ENCODE peak calls at places on chromosomes 12 and 14, in five cellular contexts. X is testis; K is heart right ventricle; L is CD8-positive, alpha-beta memory T cell; B is tibial nerve. R is an unnamed sample.
A peak's percentile ranks its signal among the peaks of the same experiment; 100 is the strongest.

GRCh38 chr12:27176765-27177164 is 67.3 kb upstream of the STK38L start:
- DNase-seq in L (no peak), K (no peak), X (no peak), B (no peak), R (no peak)

GRCh38 chr14:101972126-101972785 is 7.9 kb downstream of the DYNC1H1 start:
- DNase-seq in X (peak; percentile 80), L (no peak), K (peak; percentile 89), B (peak; percentile 87), R (peak; percentile 84)

GRCh38 chr12:98154850-98155249 is 360.5 kb upstream of the TMPO start:
- DNase-seq in B (no peak), X (peak; percentile 37), K (peak; percentile 11), L (no peak), R (no peak)

GRCh38 chr12:47905313-47905730 is 528 bp upstream of the VDR start:
- DNase-seq in L (no peak), B (no peak), K (peak; percentile 34), X (peak; percentile 46), R (peak; percentile 39)

GRCh38 chr12:25995906-25996305 is 37.4 kb downstream of the RASSF8 start:
- DNase-seq in L (no peak), B (no peak), X (no peak), K (no peak), R (no peak)

GRCh38 chr12:3003593-3003992 is 44.4 kb downstream of the TEAD4 start:
- DNase-seq in L (no peak), B (no peak), X (no peak), K (no peak), R (peak; percentile 42)

GRCh38 chr14:77076118-77076631 is 21.9 kb upstream of the CIPC start:
- DNase-seq in L (no peak), X (peak; percentile 67), K (peak; percentile 89), B (peak; percentile 89), R (peak; percentile 91)

GRCh38 chr12:87025976-87026375 is 769.8 kb upstream of the MGAT4C start:
- DNase-seq in L (no peak), B (no peak), X (no peak), K (no peak), R (no peak)

GRCh38 chr12:123599310-123599709 is 2.6 kb upstream of the DDX55 start:
- DNase-seq in B (no peak), X (no peak), K (no peak), L (no peak), R (no peak)

GRCh38 chr12:79983969-79984629 is 49.2 kb upstream of the PPP1R12A start:
- DNase-seq in X (peak; percentile 60), K (no peak), B (no peak), L (no peak), R (no peak)

GRCh38 chr12:12807970-12808702 is 5.0 kb upstream of the DDX47 start:
- DNase-seq in B (peak; percentile 38), X (peak; percentile 30), L (peak; percentile 73), K (peak; percentile 82), R (peak; percentile 34)

GRCh38 chr12:62697893-62698292 is 231.3 kb downstream of the MON2 start:
- DNase-seq in L (no peak), B (no peak), X (no peak), K (no peak), R (no peak)

GRCh38 chr12:121787063-121787774 is 6.3 kb downstream of the RHOF start:
- DNase-seq in K (no peak), B (no peak), X (no peak), L (peak; percentile 67), R (no peak)

GRCh38 chr12:6135071-6135470 is 10.6 kb upstream of the VWF start:
- DNase-seq in K (no peak), L (no peak), X (no peak), B (no peak), R (no peak)

GRCh38 chr14:59292921-59293605 is 104.6 kb downstream of the DAAM1 start:
- DNase-seq in L (no peak), K (no peak), X (no peak), B (no peak), R (no peak)

GRCh38 chr12:123050331-123050809 is 69.9 kb downstream of the ARL6IP4 start:
- DNase-seq in K (peak; percentile 54), B (no peak), L (no peak), X (peak; percentile 47), R (no peak)

GRCh38 chr14:54796961-54797360 is 105.7 kb downstream of the GCH1 start:
- DNase-seq in L (no peak), B (no peak), K (no peak), X (no peak), R (no peak)

GRCh38 chr12:109440851-109441490 is 36.1 kb downstream of the KCTD10 start:
- DNase-seq in K (no peak), L (no peak), X (no peak), B (no peak), R (no peak)

GRCh38 chr12:88931598-88931997 is 351.3 kb upstream of the KITLG start:
- DNase-seq in B (no peak), K (no peak), X (no peak), L (no peak), R (no peak)

GRCh38 chr12:108690191-108690518 is 41.2 kb downstream of the CORO1C start:
- DNase-seq in B (no peak), X (no peak), K (no peak), L (no peak), R (no peak)

GRCh38 chr12:110247340-110248095 is 33.5 kb upstream of the ATP2A2 start:
- DNase-seq in B (no peak), K (no peak), L (no peak), X (no peak), R (peak; percentile 35)

GRCh38 chr14:75372260-75372659 is 55.6 kb upstream of the JDP2 start:
- DNase-seq in B (peak; percentile 46), L (no peak), K (peak; percentile 32), X (peak; percentile 45), R (no peak)

GRCh38 chr14:75374911-75375310 is 52.9 kb upstream of the JDP2 start:
- DNase-seq in K (no peak), L (no peak), B (no peak), X (no peak), R (no peak)

GRCh38 chr14:75373133-75373532 is 54.7 kb upstream of the JDP2 start:
- DNase-seq in B (no peak), L (no peak), K (no peak), X (no peak), R (no peak)

GRCh38 chr14:75371297-75371696 is 56.5 kb upstream of the JDP2 start:
- DNase-seq in L (no peak), K (no peak), X (no peak), B (no peak), R (no peak)

GRCh38 chr14:75373616-75374015 is 54.2 kb upstream of the JDP2 start:
- DNase-seq in B (no peak), K (no peak), L (no peak), X (no peak), R (no peak)
- H3K27ac ChIP-seq in B (no peak overlapping the region), K (no peak overlapping the region), L (no peak overlapping the region), X (no peak overlapping the region), R (no peak overlapping the region)

GRCh38 chr12:92178340-92178739 is 32.7 kb upstream of the BTG1 start:
- DNase-seq in B (no peak), L (peak; percentile 21), X (no peak), K (no peak), R (no peak)
- H3K4me3 ChIP-seq in B (no peak overlapping the region), L (no peak overlapping the region), X (no peak overlapping the region), K (no peak overlapping the region), R (no peak overlapping the region)

DNA sequence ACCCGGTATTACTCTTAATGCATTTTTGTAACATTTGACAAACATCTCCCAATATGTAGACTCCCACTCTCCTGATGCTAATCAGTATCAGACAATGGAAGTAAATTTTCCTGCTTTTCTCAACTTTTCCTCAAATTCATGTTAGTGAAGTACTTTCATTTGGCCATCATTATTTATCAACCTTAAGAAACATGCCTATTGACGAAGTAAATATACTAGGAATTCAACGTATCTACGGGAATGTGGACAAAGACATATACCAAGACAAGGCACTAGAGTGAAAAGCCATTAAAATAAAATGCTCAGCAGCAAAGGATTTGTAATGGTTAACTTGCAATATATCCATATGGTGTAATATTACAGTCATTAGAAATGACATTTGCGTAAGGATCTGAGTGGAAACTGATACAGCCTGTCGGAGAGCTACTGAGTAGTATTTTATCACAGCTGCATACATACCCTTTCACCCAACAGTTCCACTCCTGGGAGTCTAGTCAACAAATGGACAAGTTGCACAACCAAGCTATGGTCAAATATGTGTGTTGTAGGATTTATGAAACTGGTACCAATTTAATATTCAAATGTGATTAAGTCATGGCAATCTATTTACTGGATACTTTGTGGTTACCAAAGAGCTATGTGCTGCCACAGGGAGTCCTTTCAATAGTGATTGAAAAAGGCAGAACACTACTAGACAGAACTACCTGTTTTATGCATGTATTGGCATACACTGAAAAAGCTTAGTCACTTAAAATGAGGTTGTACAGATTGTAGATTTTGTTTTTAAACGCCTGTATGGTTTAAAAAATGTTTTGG is 26.5 kb downstream of the NUDT4 start:
- DNase-seq in L (no peak), X (no peak), K (no peak), B (no peak), R (no peak)
- H3K27ac ChIP-seq in L (no peak overlapping the region), X (no peak overlapping the region), K (no peak overlapping the region), B (peak overlapping the region; percentile 60), R (peak overlapping the region; percentile 71)

DNA sequence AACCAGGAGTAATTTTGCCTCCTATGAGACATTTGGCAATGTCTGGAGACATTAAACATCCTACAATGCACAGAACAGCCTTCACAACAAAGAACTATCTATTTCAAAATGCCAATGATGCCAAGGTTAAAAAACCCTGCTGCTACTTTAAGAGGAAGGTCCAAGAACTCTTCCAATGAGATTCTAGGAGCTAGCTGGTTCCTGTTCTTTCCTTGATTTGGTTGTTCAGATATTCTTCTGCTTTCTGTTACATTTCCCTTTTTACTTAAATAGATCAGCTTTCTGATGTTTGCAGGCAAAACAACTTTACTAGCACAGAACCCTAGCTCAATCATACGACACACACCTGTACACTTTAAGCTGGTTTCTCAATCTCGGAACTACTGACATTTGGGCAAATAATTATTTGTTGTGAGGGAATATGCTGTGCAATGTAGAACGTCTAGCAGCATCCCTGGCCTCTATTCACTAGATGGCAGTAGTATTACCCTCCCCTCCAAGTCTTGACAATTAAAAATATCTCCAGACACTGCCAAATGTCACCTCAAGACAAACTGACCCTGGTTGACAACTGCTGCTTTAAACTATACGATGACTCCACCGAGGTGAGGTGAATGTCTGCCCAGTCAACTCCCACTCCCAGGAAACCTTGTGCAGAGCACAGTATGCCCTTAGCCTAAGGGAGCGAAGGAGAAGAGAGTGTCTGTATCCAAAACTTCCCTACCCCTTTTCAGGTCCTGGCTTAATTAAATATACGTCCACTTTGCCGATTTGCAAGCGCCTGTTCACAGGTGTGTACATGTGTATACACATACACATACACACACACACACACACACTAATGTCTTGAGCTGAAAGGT is 4.4 kb downstream of the BLTP3B start:
- DNase-seq in K (no peak), L (no peak), B (no peak), X (no peak), R (no peak)
- H3K4me3 ChIP-seq in K (no peak overlapping the region), L (no peak overlapping the region), B (peak overlapping the region; percentile 7), X (no peak overlapping the region), R (peak overlapping the region; percentile 12)

GRCh38 chr14:70713096-70713875 is 71.6 kb downstream of the TTC9 start:
- DNase-seq in L (no peak), X (no peak), K (peak; percentile 6), B (no peak), R (no peak)
- H3K27ac ChIP-seq in L (no peak overlapping the region), X (no peak overlapping the region), K (no peak overlapping the region), B (no peak overlapping the region), R (no peak overlapping the region)